ENCODE peak calls at places on chromosomes 4 and X, in five cellular contexts. J, V, O, C and K are unnamed samples.

GRCh38 chr4:73573794-73574528 is 46.3 kb downstream of the RASSF6 start:
- DNase-seq in V (peak), C (peak), J (peak), O (peak), K (peak)

GRCh38 chrX:3345281-3346081 is 971 bp downstream of the MXRA5 start:
- DNase-seq in J (peak), V (peak), C (peak), O (no peak), K (no peak)

GRCh38 chr4:184868623-184869022 is 42.9 kb upstream of the ACSL1 start:
- DNase-seq in C (no peak), O (no peak), V (no peak), J (no peak), K (no peak)

GRCh38 chrX:34275710-34276109 is 143.6 kb upstream of the FAM47A start:
- DNase-seq in J (peak), C (no peak), O (no peak), V (peak), K (no peak)

GRCh38 chr4:121786221-121786620 is 14.9 kb upstream of the EXOSC9 start:
- DNase-seq in C (no peak), V (no peak), J (no peak), O (no peak), K (no peak)

GRCh38 chrX:128739539-128739938 is 687.3 kb upstream of the ACTRT1 start:
- DNase-seq in J (no peak), O (no peak), V (no peak), C (no peak), K (no peak)

GRCh38 chrX:42269186-42269585 is 345.8 kb upstream of the CASK start:
- DNase-seq in J (no peak), V (no peak), O (no peak), C (no peak), K (no peak)

GRCh38 chr4:1201851-1202525 is 29.6 kb upstream of the SPON2 start:
- DNase-seq in J (no peak), V (no peak), C (peak), O (no peak), K (peak)

GRCh38 chr4:158169931-158170690 is 2.7 kb downstream of the GASK1B start:
- DNase-seq in O (no peak), C (no peak), J (no peak), V (no peak), K (no peak)

GRCh38 chr4:176548571-176548970 is 228.8 kb downstream of the SPCS3 start:
- DNase-seq in V (no peak), J (no peak), C (no peak), O (no peak), K (no peak)

GRCh38 chr4:80197132-80197573 is at the start of gene PRDM8:
- DNase-seq in O (no peak), C (peak), J (peak), V (peak), K (no peak)

GRCh38 chrX:79268788-79269187 is 98.3 kb downstream of the ITM2A start:
- DNase-seq in J (no peak), V (no peak), O (no peak), C (no peak), K (no peak)

GRCh38 chr4:8351931-8352367 is 82.4 kb downstream of the HTRA3 start:
- DNase-seq in C (no peak), V (no peak), J (no peak), O (no peak), K (no peak)

GRCh38 chrX:71911731-71912050 is 1.0 kb downstream of the NHSL2 start:
- DNase-seq in J (peak), V (peak), C (no peak), O (no peak), K (no peak)

GRCh38 chr4:123587983-123588494 is 191.4 kb downstream of the SPRY1 start:
- DNase-seq in C (peak), V (no peak), J (no peak), O (peak), K (no peak)

GRCh38 chr4:94253036-94253435 is 45.4 kb downstream of the SMARCAD1 start:
- DNase-seq in O (peak), C (no peak), J (peak), V (no peak), K (no peak)

GRCh38 chrX:13732246-13733067 is 2.0 kb downstream of the TRAPPC2 start:
- DNase-seq in J (no peak), O (no peak), C (no peak), V (no peak), K (peak)

GRCh38 chr4:55398966-55399365 is 3.2 kb downstream of the TMEM165 start:
- DNase-seq in C (peak), O (no peak), V (peak), J (no peak), K (no peak)

GRCh38 chr4:80215449-80216052 is 18.2 kb downstream of the PRDM8 start:
- DNase-seq in O (no peak), J (peak), C (no peak), V (no peak), K (peak)

GRCh38 chr4:48909697-48910096 is 3.1 kb upstream of the OCIAD2 start:
- DNase-seq in J (no peak), C (peak), O (peak), V (no peak), K (no peak)

GRCh38 chr4:39014028-39014427 is 18.2 kb downstream of the TMEM156 start:
- DNase-seq in J (no peak), O (no peak), C (no peak), V (no peak), K (no peak)

GRCh38 chr4:3297066-3297859 is 4.4 kb downstream of the RGS12 start:
- DNase-seq in C (no peak), J (no peak), V (no peak), O (no peak), K (no peak)

GRCh38 chr4:1164040-1164439 is 8.3 kb downstream of the SPON2 start:
- DNase-seq in V (no peak), O (no peak), J (no peak), C (no peak), K (no peak)

GRCh38 chrX:46547857-46548256 is 2.6 kb upstream of the ZNF674 start:
- DNase-seq in V (no peak), C (no peak), O (peak), J (no peak), K (no peak)

GRCh38 chrX:119075271-119075670 is 2.5 kb downstream of the CT47C1 start:
- DNase-seq in J (no peak), C (no peak), O (no peak), V (no peak), K (no peak)

GRCh38 chrX:4315891-4316290 is 602.4 kb upstream of the PRKX start:
- DNase-seq in C (no peak), V (no peak), O (no peak), J (no peak), K (no peak)

GRCh38 chr4:75004755-75005668 is 72.1 kb downstream of the PARM1 start:
- DNase-seq in V (no peak), O (no peak), J (no peak), C (no peak), K (no peak)

GRCh38 chrX:140092121-140092520 is 126.8 kb upstream of the CXorf66 start:
- DNase-seq in J (no peak), C (no peak), V (no peak), O (no peak), K (no peak)

GRCh38 chr4:142434519-142435224 is 411.4 kb downstream of the INPP4B start:
- DNase-seq in V (no peak), J (no peak), C (no peak), O (peak), K (no peak)

GRCh38 chrX:132033166-132033565 is 10.1 kb downstream of the STK26 start:
- DNase-seq in O (no peak), J (no peak), V (no peak), C (no peak), K (no peak)

GRCh38 chr4:108849611-108850406 is 87.0 kb upstream of the ETNPPL start:
- DNase-seq in C (no peak), O (no peak), J (peak), V (no peak), K (peak)

GRCh38 chr4:92059615-92060014 is 244.2 kb upstream of the GRID2 start:
- DNase-seq in J (no peak), C (no peak), V (no peak), O (no peak), K (no peak)

GRCh38 chr4:185468999-185469398 is 2.5 kb downstream of the CCDC110 start:
- DNase-seq in V (no peak), C (no peak), J (no peak), O (no peak), K (no peak)

GRCh38 chr4:6001965-6002833 is 16.0 kb downstream of the C4orf50 start:
- DNase-seq in C (no peak), V (no peak), O (no peak), J (no peak), K (no peak)

GRCh38 chr4:151432654-151433053 is 23.7 kb downstream of the FHIP1A start:
- DNase-seq in O (no peak), V (no peak), C (no peak), J (no peak), K (no peak)

GRCh38 chr4:151436093-151436518 is 27.1 kb downstream of the FHIP1A start:
- DNase-seq in V (no peak), O (no peak), C (no peak), J (no peak), K (no peak)

GRCh38 chr4:151437505-151437904 is 28.5 kb downstream of the FHIP1A start:
- DNase-seq in C (no peak), O (no peak), J (no peak), V (no peak), K (no peak)

GRCh38 chr4:151431728-151432127 is 22.8 kb downstream of the FHIP1A start:
- DNase-seq in C (no peak), O (no peak), J (no peak), V (no peak), K (no peak)

GRCh38 chr4:151434183-151434860 is 25.3 kb downstream of the FHIP1A start:
- DNase-seq in C (no peak), J (no peak), V (no peak), O (no peak), K (no peak)
- TF ChIP-seq EZH2phosphoT487 in C (no peak), J (no peak), V (no peak), O (no peak), K (no peak)

GRCh38 chr4:165115301-165115700 is 2.6 kb upstream of the TMEM192 start:
- DNase-seq in O (no peak), C (no peak), J (no peak), V (no peak), K (no peak)
- TF ChIP-seq CTCF in O (no peak), C (no peak), J (no peak), V (no peak), K (no peak)

GRCh38 chr4:182847543-182847942 is 69.6 kb downstream of the DCTD start:
- DNase-seq in V (no peak), O (no peak), C (no peak), J (no peak), K (no peak)
- TF ChIP-seq EZH2phosphoT487 in V (no peak), O (no peak), C (no peak), J (no peak), K (no peak)

GRCh38 chr4:26496207-26496783 is 6.0 kb upstream of the CCKAR start:
- DNase-seq in J (peak), V (no peak), C (no peak), O (no peak), K (no peak)
- TF ChIP-seq CTCF in J (peak), V (no peak), C (no peak), O (no peak), K (no peak)

GRCh38 chr4:17690898-17691297 is 76.5 kb downstream of the MED28 start:
- DNase-seq in J (no peak), O (peak), V (no peak), C (no peak), K (no peak)

GRCh38 chr4:17688011-17688441 is 73.6 kb downstream of the MED28 start:
- DNase-seq in C (no peak), O (no peak), J (no peak), V (peak), K (no peak)

GRCh38 chr4:17690135-17690534 is 75.7 kb downstream of the MED28 start:
- DNase-seq in V (no peak), O (no peak), C (no peak), J (no peak), K (no peak)

GRCh38 chr4:17681921-17682566 is 67.6 kb downstream of the MED28 start:
- DNase-seq in C (no peak), O (no peak), V (no peak), J (no peak), K (no peak)

GRCh38 chr4:17687237-17687857 is 72.9 kb downstream of the MED28 start:
- DNase-seq in V (no peak), J (no peak), C (no peak), O (no peak), K (no peak)
- TF ChIP-seq EZH2phosphoT487 in V (no peak), J (no peak), C (no peak), O (no peak), K (no peak)